ENCODE peak calls at places on chromosome X, in five cellular contexts. One of them, this sample, is unnamed.

GRCh38 chrX:108020631-108021030 is 24.2 kb upstream of the VSIG1 start:
- DNase-seq in ascending aorta: no peak
- DNase-seq in astrocyte of the spinal cord: peak; percentile 13
- DNase-seq in AG09309: no peak
- DNase-seq in CD4-positive, alpha-beta T cell: no peak
- DNase-seq in this sample: peak; percentile 26

GRCh38 chrX:113551919-113552318 is 711.3 kb upstream of the AMOT start:
- DNase-seq in astrocyte of the spinal cord: no peak
- DNase-seq in CD4-positive, alpha-beta T cell: no peak
- DNase-seq in AG09309: no peak
- DNase-seq in ascending aorta: no peak
- DNase-seq in this sample: no peak

GRCh38 chrX:139936259-139936658 is 3.4 kb upstream of the ATP11C start:
- DNase-seq in AG09309: no peak
- DNase-seq in astrocyte of the spinal cord: no peak
- DNase-seq in CD4-positive, alpha-beta T cell: no peak
- DNase-seq in ascending aorta: no peak
- DNase-seq in this sample: no peak

GRCh38 chrX:17042046-17042445 is 95.6 kb downstream of the REPS2 start:
- DNase-seq in CD4-positive, alpha-beta T cell: no peak
- DNase-seq in astrocyte of the spinal cord: no peak
- DNase-seq in ascending aorta: no peak
- DNase-seq in AG09309: no peak
- DNase-seq in this sample: no peak

GRCh38 chrX:43741843-43742573 is 85.9 kb downstream of the MAOA start:
- DNase-seq in CD4-positive, alpha-beta T cell: no peak
- DNase-seq in ascending aorta: no peak
- DNase-seq in astrocyte of the spinal cord: peak; percentile 33
- DNase-seq in AG09309: no peak
- DNase-seq in this sample: peak; percentile 82

GRCh38 chrX:137882960-137883359 is 317.0 kb downstream of the ZIC3 start:
- DNase-seq in astrocyte of the spinal cord: no peak
- DNase-seq in ascending aorta: no peak
- DNase-seq in AG09309: no peak
- DNase-seq in CD4-positive, alpha-beta T cell: no peak
- DNase-seq in this sample: no peak

GRCh38 chrX:42129022-42129421 is 205.7 kb upstream of the CASK start:
- DNase-seq in astrocyte of the spinal cord: no peak
- DNase-seq in ascending aorta: no peak
- DNase-seq in CD4-positive, alpha-beta T cell: no peak
- DNase-seq in AG09309: no peak
- DNase-seq in this sample: no peak

GRCh38 chrX:114611018-114611619 is 27.2 kb downstream of the HTR2C start:
- DNase-seq in AG09309: no peak
- DNase-seq in CD4-positive, alpha-beta T cell: no peak
- DNase-seq in astrocyte of the spinal cord: peak; percentile 44
- DNase-seq in ascending aorta: no peak
- DNase-seq in this sample: peak; percentile 63

GRCh38 chrX:27555514-27555913 is 34.6 kb upstream of the DCAF8L2 start:
- DNase-seq in AG09309: no peak
- DNase-seq in astrocyte of the spinal cord: peak; percentile 16
- DNase-seq in CD4-positive, alpha-beta T cell: no peak
- DNase-seq in ascending aorta: no peak
- DNase-seq in this sample: peak; percentile 1

GRCh38 chrX:12611471-12611870 is 179.7 kb upstream of the PRPS2 start:
- DNase-seq in ascending aorta: no peak
- DNase-seq in astrocyte of the spinal cord: no peak
- DNase-seq in AG09309: no peak
- DNase-seq in CD4-positive, alpha-beta T cell: no peak
- DNase-seq in this sample: no peak

GRCh38 chrX:155179343-155179997 is 36.8 kb upstream of the VBP1 start:
- DNase-seq in ascending aorta: no peak
- DNase-seq in astrocyte of the spinal cord: no peak
- DNase-seq in CD4-positive, alpha-beta T cell: no peak
- DNase-seq in AG09309: no peak
- DNase-seq in this sample: no peak

GRCh38 chrX:150548684-150549083 is 19.7 kb upstream of the MTM1 start:
- DNase-seq in AG09309: no peak
- DNase-seq in ascending aorta: no peak
- DNase-seq in CD4-positive, alpha-beta T cell: no peak
- DNase-seq in astrocyte of the spinal cord: peak; percentile 35
- DNase-seq in this sample: peak; percentile 52

GRCh38 chrX:114964374-114964773 is 53.0 kb downstream of the IL13RA2 start:
- DNase-seq in astrocyte of the spinal cord: no peak
- DNase-seq in CD4-positive, alpha-beta T cell: no peak
- DNase-seq in AG09309: no peak
- DNase-seq in ascending aorta: no peak
- DNase-seq in this sample: no peak

GRCh38 chrX:155094468-155095061 is 23.3 kb downstream of the BRCC3 start:
- DNase-seq in astrocyte of the spinal cord: peak; percentile 23
- DNase-seq in ascending aorta: no peak
- DNase-seq in AG09309: no peak
- DNase-seq in CD4-positive, alpha-beta T cell: peak; percentile 1
- DNase-seq in this sample: peak; percentile 45

GRCh38 chrX:39627257-39627656 is 470.5 kb downstream of the BCOR start:
- DNase-seq in AG09309: no peak
- DNase-seq in astrocyte of the spinal cord: no peak
- DNase-seq in ascending aorta: no peak
- DNase-seq in CD4-positive, alpha-beta T cell: no peak
- DNase-seq in this sample: no peak

GRCh38 chrX:24148535-24149345 is 789 bp upstream of the ZFX start:
- DNase-seq in ascending aorta: no peak
- DNase-seq in AG09309: peak; percentile 79
- DNase-seq in CD4-positive, alpha-beta T cell: peak; percentile 12
- DNase-seq in astrocyte of the spinal cord: peak; percentile 48
- DNase-seq in this sample: peak; percentile 72

GRCh38 chrX:136189222-136189621 is 41.9 kb downstream of the FHL1 start:
- DNase-seq in AG09309: no peak
- DNase-seq in astrocyte of the spinal cord: no peak
- DNase-seq in CD4-positive, alpha-beta T cell: no peak
- DNase-seq in ascending aorta: no peak
- DNase-seq in this sample: no peak

GRCh38 chrX:9320940-9321339 is 143.9 kb upstream of the TBL1X start:
- DNase-seq in astrocyte of the spinal cord: peak; percentile 50
- DNase-seq in AG09309: no peak
- DNase-seq in ascending aorta: no peak
- DNase-seq in CD4-positive, alpha-beta T cell: no peak
- DNase-seq in this sample: no peak

GRCh38 chrX:26470946-26471345 is 255.0 kb downstream of the MAGEB5 start:
- DNase-seq in astrocyte of the spinal cord: no peak
- DNase-seq in CD4-positive, alpha-beta T cell: no peak
- DNase-seq in ascending aorta: no peak
- DNase-seq in AG09309: no peak
- DNase-seq in this sample: no peak

GRCh38 chrX:3384330-3384729 is 37.9 kb upstream of the MXRA5 start:
- DNase-seq in CD4-positive, alpha-beta T cell: no peak
- DNase-seq in AG09309: no peak
- DNase-seq in astrocyte of the spinal cord: peak; percentile 9
- DNase-seq in ascending aorta: no peak
- DNase-seq in this sample: no peak

GRCh38 chrX:97751016-97751415 is 867.3 kb downstream of the RPA4 start:
- DNase-seq in AG09309: no peak
- DNase-seq in CD4-positive, alpha-beta T cell: no peak
- DNase-seq in ascending aorta: no peak
- DNase-seq in astrocyte of the spinal cord: no peak
- DNase-seq in this sample: no peak

GRCh38 chrX:45758738-45759397 is 558.2 kb upstream of the DIPK2B start:
- DNase-seq in astrocyte of the spinal cord: peak; percentile 56
- DNase-seq in ascending aorta: no peak
- DNase-seq in CD4-positive, alpha-beta T cell: no peak
- DNase-seq in AG09309: no peak
- DNase-seq in this sample: peak; percentile 66

GRCh38 chrX:149877636-149878035 is 3.3 kb upstream of the MAGEA8 start:
- DNase-seq in ascending aorta: no peak
- DNase-seq in CD4-positive, alpha-beta T cell: no peak
- DNase-seq in astrocyte of the spinal cord: no peak
- DNase-seq in AG09309: no peak
- DNase-seq in this sample: peak; percentile 14

GRCh38 chrX:8815460-8816065 is 14.4 kb upstream of the FAM9A start:
- DNase-seq in ascending aorta: no peak
- DNase-seq in astrocyte of the spinal cord: peak; percentile 37
- DNase-seq in CD4-positive, alpha-beta T cell: no peak
- DNase-seq in AG09309: no peak
- DNase-seq in this sample: peak; percentile 48

GRCh38 chrX:39896951-39897740 is 200.6 kb downstream of the BCOR start:
- DNase-seq in CD4-positive, alpha-beta T cell: no peak
- DNase-seq in AG09309: no peak
- DNase-seq in ascending aorta: no peak
- DNase-seq in astrocyte of the spinal cord: peak; percentile 64
- DNase-seq in this sample: peak; percentile 24

GRCh38 chrX:109987884-109988283 is 15.0 kb upstream of the TMEM164 start:
- DNase-seq in AG09309: no peak
- DNase-seq in ascending aorta: no peak
- DNase-seq in astrocyte of the spinal cord: no peak
- DNase-seq in CD4-positive, alpha-beta T cell: no peak
- DNase-seq in this sample: peak; percentile 80

GRCh38 chrX:30296408-30297254 is 12.6 kb downstream of the NR0B1 start:
- DNase-seq in AG09309: no peak
- DNase-seq in CD4-positive, alpha-beta T cell: no peak
- DNase-seq in ascending aorta: no peak
- DNase-seq in astrocyte of the spinal cord: no peak
- DNase-seq in this sample: no peak

GRCh38 chrX:74924449-74925209 is 623 bp downstream of the NEXMIF start:
- DNase-seq in AG09309: no peak
- DNase-seq in astrocyte of the spinal cord: peak; percentile 6
- DNase-seq in ascending aorta: no peak
- DNase-seq in CD4-positive, alpha-beta T cell: peak; percentile 15
- DNase-seq in this sample: no peak

GRCh38 chrX:118764122-118764521 is 36.7 kb downstream of the IL13RA1 start:
- DNase-seq in CD4-positive, alpha-beta T cell: no peak
- DNase-seq in AG09309: no peak
- DNase-seq in ascending aorta: no peak
- DNase-seq in astrocyte of the spinal cord: no peak
- DNase-seq in this sample: no peak

GRCh38 chrX:118758511-118758910 is 31.1 kb downstream of the IL13RA1 start:
- DNase-seq in CD4-positive, alpha-beta T cell: no peak
- DNase-seq in astrocyte of the spinal cord: no peak
- DNase-seq in AG09309: no peak
- DNase-seq in ascending aorta: no peak
- DNase-seq in this sample: no peak

GRCh38 chrX:118760025-118760424 is 32.6 kb downstream of the IL13RA1 start:
- DNase-seq in CD4-positive, alpha-beta T cell: no peak
- DNase-seq in astrocyte of the spinal cord: no peak
- DNase-seq in AG09309: no peak
- DNase-seq in ascending aorta: no peak
- DNase-seq in this sample: no peak

GRCh38 chrX:118763489-118763888 is 36.1 kb downstream of the IL13RA1 start:
- DNase-seq in astrocyte of the spinal cord: no peak
- DNase-seq in AG09309: no peak
- DNase-seq in CD4-positive, alpha-beta T cell: no peak
- DNase-seq in ascending aorta: no peak
- DNase-seq in this sample: no peak

DNA sequence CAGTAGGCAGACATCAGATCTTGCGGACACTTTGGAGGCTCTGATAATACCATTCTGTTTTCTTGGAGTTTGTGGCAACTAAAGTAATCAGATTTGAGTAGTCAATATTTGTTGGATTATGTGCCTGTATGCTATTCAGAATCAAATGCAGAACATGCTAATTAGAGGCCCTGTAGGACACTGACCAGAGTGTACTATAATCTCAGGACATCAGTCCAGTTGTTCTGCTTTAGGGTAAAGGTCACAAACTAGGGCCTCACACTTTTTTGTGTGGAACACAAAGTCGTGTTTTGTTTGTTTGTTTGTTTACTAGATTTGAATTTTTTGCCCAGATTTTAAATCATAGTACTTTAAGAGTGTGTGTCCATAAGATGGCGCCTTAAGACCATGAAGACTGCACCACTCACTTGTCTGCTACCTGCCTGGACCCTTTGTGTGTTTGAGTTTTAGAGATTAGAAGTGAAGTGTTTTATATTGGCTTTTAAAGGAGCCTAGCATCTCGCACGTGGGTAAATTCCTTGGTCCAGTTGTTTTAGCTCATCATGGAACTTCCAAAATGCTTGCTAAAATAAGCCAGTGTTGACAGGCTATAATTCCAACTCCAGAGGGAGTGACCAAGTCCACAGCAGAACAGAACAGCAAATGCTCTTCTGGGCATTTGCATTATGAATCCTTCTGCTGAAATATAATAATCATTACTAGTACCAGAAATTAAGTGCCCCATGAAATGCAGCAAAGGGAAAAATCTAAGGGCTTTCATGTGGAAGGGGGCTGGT is 34.7 kb downstream of the IL13RA1 start:
- DNase-seq in CD4-positive, alpha-beta T cell: no peak
- DNase-seq in ascending aorta: no peak
- DNase-seq in AG09309: no peak
- DNase-seq in astrocyte of the spinal cord: no peak
- DNase-seq in this sample: peak; percentile 5
- TF ChIP-seq CTCF in CD4-positive, alpha-beta T cell: no peak
- TF ChIP-seq CTCF in ascending aorta: no peak
- TF ChIP-seq CTCF in AG09309: no peak
- TF ChIP-seq CTCF in astrocyte of the spinal cord: no peak
- TF ChIP-seq CTCF in this sample: no peak

DNA sequence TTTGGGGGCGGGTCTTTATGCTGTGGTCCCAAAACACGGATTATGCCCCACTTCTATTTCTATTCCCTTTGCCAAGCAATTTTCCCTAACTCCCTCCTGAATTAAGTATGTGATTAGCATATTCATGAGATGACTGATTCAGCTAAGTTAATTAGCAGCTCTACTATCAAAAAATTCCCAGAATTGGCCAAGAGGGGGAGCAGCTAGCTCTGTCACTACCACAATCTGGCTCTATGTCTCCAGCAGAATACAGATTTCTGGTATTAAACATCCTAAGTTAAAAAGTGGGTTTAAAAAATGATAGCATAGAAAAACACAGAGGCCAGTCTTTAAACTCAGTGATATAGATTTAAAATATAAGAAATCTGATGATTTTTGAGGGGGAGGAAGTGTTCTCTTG is 80.3 kb downstream of the GPC4 start:
- DNase-seq in AG09309: peak; percentile 8
- DNase-seq in astrocyte of the spinal cord: peak; percentile 39
- DNase-seq in CD4-positive, alpha-beta T cell: no peak
- DNase-seq in ascending aorta: no peak
- DNase-seq in this sample: peak; percentile 51
- TF ChIP-seq CTCF in AG09309: peak; percentile 57
- TF ChIP-seq CTCF in astrocyte of the spinal cord: peak; percentile 53
- TF ChIP-seq CTCF in CD4-positive, alpha-beta T cell: no peak
- TF ChIP-seq CTCF in ascending aorta: no peak
- TF ChIP-seq CTCF in this sample: peak; percentile 65

DNA sequence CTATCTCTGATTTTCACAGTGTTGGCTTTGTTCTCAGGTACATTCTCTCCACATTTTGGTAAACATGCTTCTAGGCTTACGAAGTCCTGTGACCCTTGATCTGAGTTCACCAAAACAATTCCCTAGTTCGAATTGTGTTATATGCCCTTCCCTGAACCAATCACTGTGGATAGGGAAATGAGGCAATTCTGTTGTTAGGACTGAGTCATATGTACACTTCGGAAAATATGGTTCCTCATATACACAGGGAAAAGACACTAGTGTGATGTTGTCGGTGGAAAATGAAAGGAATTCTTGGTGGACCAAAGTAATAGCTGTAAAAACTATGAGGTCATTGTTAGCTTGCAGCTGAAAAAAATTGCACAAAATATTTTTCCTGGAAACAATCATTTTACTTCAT is 46.6 kb upstream of the MAGEC2 start:
- DNase-seq in ascending aorta: no peak
- DNase-seq in CD4-positive, alpha-beta T cell: no peak
- DNase-seq in AG09309: no peak
- DNase-seq in astrocyte of the spinal cord: peak; percentile 1
- DNase-seq in this sample: no peak
- TF ChIP-seq CTCF in ascending aorta: no peak
- TF ChIP-seq CTCF in CD4-positive, alpha-beta T cell: no peak
- TF ChIP-seq CTCF in AG09309: no peak
- TF ChIP-seq CTCF in astrocyte of the spinal cord: no peak
- TF ChIP-seq CTCF in this sample: no peak

GRCh38 chrX:124127496-124127895 is 166.0 kb downstream of the STAG2 start:
- DNase-seq in astrocyte of the spinal cord: no peak
- DNase-seq in ascending aorta: no peak
- DNase-seq in AG09309: no peak
- DNase-seq in CD4-positive, alpha-beta T cell: no peak
- DNase-seq in this sample: no peak
- TF ChIP-seq CTCF in astrocyte of the spinal cord: no peak
- TF ChIP-seq CTCF in ascending aorta: no peak
- TF ChIP-seq CTCF in AG09309: no peak
- TF ChIP-seq CTCF in CD4-positive, alpha-beta T cell: no peak
- TF ChIP-seq CTCF in this sample: no peak

This sample was measured in fibroblast of mammary gland.